ENCODE peak calls at places on chromosomes 1 and 21, in eight cellular contexts. P is Karpas-422; F is CD8-positive, alpha-beta T cell; Q is IMR-90; N is PC-9; U is fibroblast of lung; E is right cardiac atrium; M is ascending aorta. T is an unnamed sample.

GRCh38 chr21:37087188-37087587 is 14.1 kb downstream of the TTC3 start:
- DNase-seq in P (no peak), F (no peak), Q (peak; percentile 82), N (no peak), U (peak; percentile 71), E (no peak), M (no peak), T (no peak)

GRCh38 chr1:180345148-180345547 is 115.1 kb downstream of the LHX4 start:
- DNase-seq in P (peak; percentile 67), F (no peak), Q (no peak), N (no peak), U (no peak), E (no peak), M (no peak), T (no peak)

GRCh38 chr1:22972760-22973159 is at the start of gene LACTBL1:
- DNase-seq in P (peak; percentile 1), F (no peak), Q (no peak), N (no peak), U (no peak), E (no peak), M (no peak), T (no peak)

GRCh38 chr1:65503427-65503826 is 83.0 kb downstream of the LEPR start:
- DNase-seq in P (no peak), F (no peak), Q (peak; percentile 40), N (no peak), U (peak; percentile 35), E (no peak), M (no peak), T (no peak)

GRCh38 chr21:22342855-22343254 is 1344.6 kb downstream of the NCAM2 start:
- DNase-seq in P (no peak), F (no peak), Q (no peak), N (no peak), U (no peak), E (no peak), M (no peak), T (no peak)

GRCh38 chr1:23951646-23952095 is 8.0 kb upstream of the PNRC2 start:
- DNase-seq in P (no peak), F (no peak), Q (peak; percentile 78), N (peak; percentile 81), U (peak; percentile 97), E (no peak), M (peak; percentile 83), T (no peak)

GRCh38 chr1:37865348-37866119 is 6.1 kb upstream of the MTF1 start:
- DNase-seq in P (no peak), F (no peak), Q (peak; percentile 34), N (peak; percentile 84), U (peak; percentile 26), E (no peak), M (no peak), T (no peak)

GRCh38 chr1:15703562-15703961 is 19.4 kb downstream of the PLEKHM2 start:
- DNase-seq in P (no peak), F (no peak), Q (peak; percentile 91), N (no peak), U (peak; percentile 95), E (peak; percentile 93), M (peak; percentile 94), T (peak; percentile 57)

GRCh38 chr1:227885648-227886502 is 61.9 kb downstream of the WNT9A start:
- DNase-seq in P (no peak), F (no peak), Q (peak; percentile 29), N (peak; percentile 67), U (peak; percentile 64), E (peak; percentile 93), M (peak; percentile 76), T (peak; percentile 46)

GRCh38 chr1:68204965-68205630 is 27.2 kb downstream of the WLS start:
- DNase-seq in P (no peak), F (no peak), Q (no peak), N (no peak), U (no peak), E (peak; percentile 39), M (no peak), T (no peak)

GRCh38 chr1:233082778-233083550 is 132.6 kb downstream of the NTPCR start:
- DNase-seq in P (no peak), F (no peak), Q (no peak), N (no peak), U (no peak), E (no peak), M (no peak), T (no peak)

GRCh38 chr1:156860113-156860638 is 489 bp upstream of the NTRK1 start:
- DNase-seq in P (peak; percentile 44), F (no peak), Q (peak; percentile 21), N (no peak), U (peak; percentile 40), E (peak; percentile 78), M (no peak), T (peak; percentile 49)

GRCh38 chr1:208423522-208423921 is 179.3 kb upstream of the PLXNA2 start:
- DNase-seq in P (no peak), F (no peak), Q (no peak), N (no peak), U (no peak), E (no peak), M (no peak), T (no peak)

GRCh38 chr1:23999156-23999671 is 19.1 kb upstream of the SRSF10 start:
- DNase-seq in P (no peak), F (no peak), Q (no peak), N (no peak), U (peak; percentile 56), E (no peak), M (no peak), T (no peak)

GRCh38 chr1:59541891-59542290 is 245.0 kb downstream of the FGGY start:
- DNase-seq in P (peak; percentile 7), F (no peak), Q (peak; percentile 35), N (no peak), U (peak; percentile 60), E (no peak), M (no peak), T (no peak)

GRCh38 chr1:222912730-222913129 is 97.9 kb downstream of the DISP1 start:
- DNase-seq in P (no peak), F (no peak), Q (peak; percentile 65), N (no peak), U (peak; percentile 85), E (no peak), M (no peak), T (no peak)

GRCh38 chr1:147534386-147534785 is 6.9 kb upstream of the BCL9 start:
- DNase-seq in P (no peak), F (no peak), Q (peak; percentile 26), N (no peak), U (peak; percentile 13), E (no peak), M (no peak), T (no peak)

GRCh38 chr1:9665193-9665592 is 13.7 kb downstream of the PIK3CD start:
- DNase-seq in P (no peak), F (no peak), Q (no peak), N (no peak), U (no peak), E (no peak), M (no peak), T (no peak)

GRCh38 chr1:174160109-174160473 is 771 bp downstream of the RABGAP1L start:
- DNase-seq in P (no peak), F (no peak), Q (peak; percentile 39), N (no peak), U (peak; percentile 50), E (peak; percentile 79), M (peak; percentile 82), T (peak; percentile 73)

GRCh38 chr1:178725603-178726517 is 816 bp downstream of the RALGPS2 start:
- DNase-seq in P (peak; percentile 96), F (no peak), Q (peak; percentile 84), N (peak; percentile 88), U (peak; percentile 92), E (peak; percentile 75), M (peak; percentile 65), T (peak; percentile 91)

GRCh38 chr1:178724734-178725602 is at the start of gene RALGPS2:
- DNase-seq in P (peak; percentile 95), F (peak; percentile 38), Q (peak; percentile 67), N (peak; percentile 57), U (peak; percentile 74), E (peak; percentile 89), M (peak; percentile 66), T (peak; percentile 67)

GRCh38 chr1:178726545-178726944 is 1.5 kb downstream of the RALGPS2 start:
- DNase-seq in P (no peak), F (no peak), Q (no peak), N (no peak), U (no peak), E (no peak), M (no peak), T (no peak)

GRCh38 chr1:178724386-178724733 is 684 bp upstream of the RALGPS2 start:
- DNase-seq in P (peak; percentile 75), F (no peak), Q (no peak), N (no peak), U (no peak), E (no peak), M (no peak), T (no peak)

DNA sequence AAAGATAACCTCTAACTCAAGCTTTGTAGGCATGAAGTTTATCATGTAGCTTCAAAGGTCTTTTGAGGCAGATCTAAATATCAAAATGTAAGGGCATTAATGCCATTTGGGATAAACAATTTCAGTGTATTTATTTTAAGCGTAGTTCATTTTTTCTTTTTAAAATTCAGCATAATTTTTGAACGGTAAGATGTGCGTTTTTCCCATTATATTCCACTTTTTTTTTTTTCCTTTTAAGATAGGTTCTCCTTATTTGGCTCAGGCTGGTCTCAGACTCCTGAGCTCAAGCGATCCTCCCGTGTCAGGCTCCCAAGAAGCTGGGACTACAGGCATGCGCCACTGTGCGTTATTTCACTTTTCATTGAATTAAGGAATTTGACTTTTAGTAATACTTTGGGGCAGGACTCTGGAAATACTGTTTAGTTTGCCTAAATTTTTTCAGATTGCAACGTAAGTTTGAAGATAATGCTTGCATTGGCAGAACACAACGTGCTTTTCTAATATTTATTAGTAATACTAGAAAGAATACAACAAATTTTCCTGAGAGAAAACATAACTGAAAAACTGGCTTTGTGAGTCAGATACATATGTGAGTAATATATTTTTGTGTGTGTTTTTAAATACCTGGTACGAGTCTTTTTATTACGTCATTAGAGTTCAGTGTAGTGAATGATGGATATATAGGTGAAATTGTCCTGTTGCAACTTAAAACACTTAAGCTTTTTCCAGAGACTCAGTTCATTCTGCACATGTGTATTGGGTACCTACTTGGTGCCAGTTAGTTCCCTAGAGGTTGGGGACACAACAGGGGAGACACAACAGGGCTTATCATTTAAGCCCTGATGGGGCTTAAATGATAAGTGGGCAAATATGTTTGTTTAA is 2.2 kb downstream of the RALGPS2 start:
- DNase-seq in P (no peak), F (no peak), Q (no peak), N (peak; percentile 36), U (peak; percentile 15), E (no peak), M (no peak), T (peak; percentile 21)
- H3K4me3 ChIP-seq in P (peak overlapping the region; percentile 89), F (no peak overlapping the region), Q (peak overlapping the region; percentile 91), N (peak overlapping the region; percentile 84), U (peak overlapping the region; percentile 80), E (peak overlapping the region; percentile 98), M (no peak overlapping the region), T (peak overlapping the region; percentile 84)

GRCh38 chr1:81702079-81702715 is 98.5 kb upstream of the ADGRL2 start:
- DNase-seq in P (no peak), F (no peak), Q (no peak), N (peak; percentile 44), U (no peak), E (no peak), M (no peak), T (no peak)
- H3K27ac ChIP-seq in P (no peak overlapping the region), F (no peak overlapping the region), Q (no peak overlapping the region), N (peak overlapping the region; percentile 98), U (no peak overlapping the region), E (no peak overlapping the region), M (no peak overlapping the region), T (no peak overlapping the region)

GRCh38 chr1:166166400-166166699 is 451 bp downstream of the FAM78B start:
- DNase-seq in P (no peak), F (no peak), Q (no peak), N (no peak), U (no peak), E (no peak), M (no peak), T (no peak)
- H3K4me3 ChIP-seq in P (no peak overlapping the region), F (no peak overlapping the region), Q (peak overlapping the region; percentile 83), N (no peak overlapping the region), U (peak overlapping the region; percentile 53), E (peak overlapping the region; percentile 65), M (peak overlapping the region; percentile 81), T (peak overlapping the region; percentile 37)

GRCh38 chr1:204424621-204425020 is 13.0 kb upstream of the PPP1R15B start:
- DNase-seq in P (no peak), F (no peak), Q (no peak), N (no peak), U (no peak), E (no peak), M (peak; percentile 52), T (no peak)
- H3K27ac ChIP-seq in P (no peak overlapping the region), F (no peak overlapping the region), Q (no peak overlapping the region), N (no peak overlapping the region), U (no peak overlapping the region), E (no peak overlapping the region), M (no peak overlapping the region), T (no peak overlapping the region)

T was measured in colonic mucosa.